ENCODE peak calls at places on chromosomes 12 and 14, in five cellular contexts. L, I, T, S and R are unnamed samples.

GRCh38 chr14:37116933-37117844 is 55.2 kb downstream of the SLC25A21 start:
- DNase-seq in L (no peak), I (no peak), T (no peak), S (no peak), R (peak; percentile 77)

GRCh38 chr14:32601908-32602307 is 272.8 kb downstream of the AKAP6 start:
- DNase-seq in L (no peak), I (no peak), T (no peak), S (no peak), R (no peak)

GRCh38 chr12:67111182-67111581 is 158.0 kb upstream of the CAND1 start:
- DNase-seq in L (no peak), I (peak; percentile 18), T (no peak), S (no peak), R (no peak)

GRCh38 chr12:54020587-54020969 is 7.7 kb upstream of the HOXC6 start:
- DNase-seq in L (no peak), I (no peak), T (no peak), S (no peak), R (peak; percentile 34)

GRCh38 chr12:110780448-110780847 is 37.8 kb upstream of the PPP1CC start:
- DNase-seq in L (no peak), I (no peak), T (no peak), S (no peak), R (no peak)

GRCh38 chr12:94405378-94406116 is 54.1 kb downstream of the CEP83 start:
- DNase-seq in L (no peak), I (no peak), T (no peak), S (no peak), R (no peak)

GRCh38 chr12:27814851-27815591 is 35.0 kb upstream of the MANSC4 start:
- DNase-seq in L (no peak), I (no peak), T (no peak), S (no peak), R (no peak)

GRCh38 chr12:6053541-6053940 is 70.9 kb downstream of the VWF start:
- DNase-seq in L (peak; percentile 51), I (peak; percentile 12), T (no peak), S (no peak), R (no peak)

GRCh38 chr14:75803768-75804167 is 142.7 kb downstream of the TTLL5 start:
- DNase-seq in L (no peak), I (no peak), T (no peak), S (no peak), R (peak; percentile 54)

GRCh38 chr12:42705863-42706262 is 116.3 kb upstream of the PRICKLE1 start:
- DNase-seq in L (peak; percentile 71), I (peak; percentile 62), T (no peak), S (peak; percentile 57), R (no peak)

GRCh38 chr12:128813883-128814282 is 9.9 kb downstream of the SLC15A4 start:
- DNase-seq in L (no peak), I (no peak), T (no peak), S (no peak), R (no peak)

GRCh38 chr14:22898302-22898894 is 15.4 kb downstream of the REM2 start:
- DNase-seq in L (no peak), I (no peak), T (no peak), S (no peak), R (no peak)

GRCh38 chr14:56154321-56154720 is 36.1 kb downstream of the PELI2 start:
- DNase-seq in L (no peak), I (no peak), T (no peak), S (no peak), R (no peak)

GRCh38 chr14:94360945-94361565 is 27.3 kb downstream of the SERPINA1 start:
- DNase-seq in L (no peak), I (no peak), T (no peak), S (no peak), R (no peak)

GRCh38 chr14:81416981-81417380 is 16.9 kb upstream of the STON2 start:
- DNase-seq in L (no peak), I (no peak), T (no peak), S (no peak), R (no peak)

GRCh38 chr12:110253176-110253575 is 27.9 kb upstream of the ATP2A2 start:
- DNase-seq in L (no peak), I (peak; percentile 23), T (no peak), S (peak; percentile 73), R (no peak)

GRCh38 chr14:35821546-35822411 is 4.4 kb upstream of the BRMS1L start:
- DNase-seq in L (no peak), I (peak; percentile 8), T (no peak), S (no peak), R (no peak)

GRCh38 chr12:113221997-113222729 is 899 bp downstream of the TPCN1 start:
- DNase-seq in L (peak; percentile 41), I (no peak), T (no peak), S (no peak), R (no peak)

GRCh38 chr14:89336338-89336737 is 80.7 kb downstream of the FOXN3 start:
- DNase-seq in L (no peak), I (no peak), T (no peak), S (no peak), R (no peak)

GRCh38 chr12:128817115-128818015 is 6.4 kb downstream of the SLC15A4 start:
- DNase-seq in L (peak; percentile 89), I (peak; percentile 69), T (no peak), S (peak; percentile 57), R (peak; percentile 63)

GRCh38 chr12:459050-459429 is 699 bp upstream of the B4GALNT3 start:
- DNase-seq in L (no peak), I (no peak), T (no peak), S (no peak), R (no peak)

GRCh38 chr12:51941011-51941561 is 10.4 kb upstream of the ACVR1B start:
- DNase-seq in L (no peak), I (no peak), T (no peak), S (peak; percentile 30), R (no peak)

GRCh38 chr12:57058454-57058853 is 8.5 kb upstream of the MYO1A start:
- DNase-seq in L (no peak), I (no peak), T (no peak), S (no peak), R (no peak)

GRCh38 chr14:73236157-73236556 is 1.1 kb upstream of the PAPLN start:
- DNase-seq in L (no peak), I (no peak), T (no peak), S (no peak), R (no peak)

GRCh38 chr12:92987846-92988621 is 58.9 kb upstream of the EEA1 start:
- DNase-seq in L (no peak), I (no peak), T (no peak), S (peak; percentile 25), R (no peak)

GRCh38 chr12:27622436-27623185 is 73.6 kb upstream of the REP15 start:
- DNase-seq in L (no peak), I (no peak), T (no peak), S (no peak), R (no peak)

GRCh38 chr12:13425766-13426165 is 229.2 kb downstream of the EMP1 start:
- DNase-seq in L (no peak), I (no peak), T (no peak), S (no peak), R (peak; percentile 58)

DNA sequence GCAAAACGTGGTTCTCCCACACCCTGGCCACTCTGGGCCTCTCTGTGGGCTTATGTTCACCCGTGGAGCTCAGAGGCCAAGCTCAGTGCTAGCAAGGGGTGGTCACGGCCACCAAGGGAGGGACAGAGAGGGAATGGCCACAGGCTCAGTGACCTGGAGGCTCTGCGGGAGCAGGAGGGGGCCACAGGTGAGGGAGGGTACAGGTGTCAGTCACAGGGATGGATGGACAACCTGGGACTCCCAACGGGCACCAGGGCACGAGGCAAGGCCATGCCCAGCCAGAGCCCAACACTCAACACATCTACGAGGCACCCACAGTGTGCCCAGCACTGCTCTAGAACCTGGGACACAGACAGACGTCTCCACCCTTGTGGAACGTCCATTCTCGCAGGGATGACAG is 11.3 kb downstream of the NCOR2 start:
- DNase-seq in L (peak; percentile 60), I (no peak), T (no peak), S (no peak), R (no peak)
- H3K4me1 ChIP-seq in L (peaks cover 72% of the 10 kb centered on the region), I (peaks cover 5% of the 10 kb centered on the region), T (peaks cover 18% of the 10 kb centered on the region), S (peaks cover 75% of the 10 kb centered on the region), R (peaks cover 2% of the 10 kb centered on the region)

DNA sequence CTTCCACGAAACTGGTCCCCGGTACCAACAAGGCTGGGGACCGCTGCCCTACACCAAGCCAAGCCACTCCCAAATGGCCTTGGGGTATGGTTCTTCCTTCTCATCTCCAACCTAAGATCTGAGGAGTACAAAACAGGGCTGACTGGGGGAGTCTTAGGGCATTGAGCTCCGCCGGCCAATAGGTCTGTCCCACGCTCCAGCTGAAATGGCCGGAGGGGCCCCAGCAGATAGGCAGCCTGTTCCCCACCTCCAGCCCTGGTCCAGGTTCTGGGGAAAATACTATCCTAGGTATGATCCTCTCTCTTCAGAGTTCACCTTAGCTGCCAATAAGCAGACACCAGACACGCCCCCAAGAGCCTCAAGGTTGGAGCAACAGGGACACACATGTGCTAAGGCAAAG is 90.2 kb downstream of the ACTN1 start:
- DNase-seq in L (no peak), I (no peak), T (no peak), S (no peak), R (no peak)
- H3K36me3 ChIP-seq in L (peaks cover 66% of the 10 kb centered on the region), I (no peaks in the 10 kb centered on the region), T (peaks cover 48% of the 10 kb centered on the region), S (peaks cover 19% of the 10 kb centered on the region), R (peaks cover 91% of the 10 kb centered on the region)

GRCh38 chr12:60191271-60191670 is 595.4 kb downstream of the SLC16A7 start:
- DNase-seq in L (no peak), I (no peak), T (no peak), S (no peak), R (peak; percentile 65)
- H3K4me1 ChIP-seq in L (no peaks in the 10 kb centered on the region), I (no peaks in the 10 kb centered on the region), T (no peaks in the 10 kb centered on the region), S (no peaks in the 10 kb centered on the region), R (no peaks in the 10 kb centered on the region)

DNA sequence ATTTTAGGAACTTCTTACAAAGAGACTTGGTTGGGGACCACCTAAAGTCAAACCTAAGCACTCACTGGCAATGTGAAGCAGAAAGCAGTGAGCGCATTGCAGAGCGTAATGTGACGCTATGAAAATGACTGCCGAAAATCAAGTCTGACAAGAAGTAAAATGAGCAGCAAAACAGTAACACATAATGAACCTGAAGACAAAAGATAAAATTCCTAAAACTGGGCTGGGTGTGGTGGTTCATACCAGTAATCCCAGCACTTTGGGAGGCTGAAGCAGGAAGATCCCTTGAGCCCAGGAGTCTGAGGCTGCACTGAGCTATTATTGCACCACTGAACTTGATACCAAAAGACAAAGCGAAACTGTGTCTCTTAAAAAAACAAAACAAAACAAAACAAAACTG is 16.5 kb downstream of the CORO1C start:
- DNase-seq in L (no peak), I (no peak), T (no peak), S (no peak), R (no peak)
- H3K36me3 ChIP-seq in L (no peaks in the 10 kb centered on the region), I (no peaks in the 10 kb centered on the region), T (no peaks in the 10 kb centered on the region), S (no peaks in the 10 kb centered on the region), R (peaks cover 30% of the 10 kb centered on the region)

DNA sequence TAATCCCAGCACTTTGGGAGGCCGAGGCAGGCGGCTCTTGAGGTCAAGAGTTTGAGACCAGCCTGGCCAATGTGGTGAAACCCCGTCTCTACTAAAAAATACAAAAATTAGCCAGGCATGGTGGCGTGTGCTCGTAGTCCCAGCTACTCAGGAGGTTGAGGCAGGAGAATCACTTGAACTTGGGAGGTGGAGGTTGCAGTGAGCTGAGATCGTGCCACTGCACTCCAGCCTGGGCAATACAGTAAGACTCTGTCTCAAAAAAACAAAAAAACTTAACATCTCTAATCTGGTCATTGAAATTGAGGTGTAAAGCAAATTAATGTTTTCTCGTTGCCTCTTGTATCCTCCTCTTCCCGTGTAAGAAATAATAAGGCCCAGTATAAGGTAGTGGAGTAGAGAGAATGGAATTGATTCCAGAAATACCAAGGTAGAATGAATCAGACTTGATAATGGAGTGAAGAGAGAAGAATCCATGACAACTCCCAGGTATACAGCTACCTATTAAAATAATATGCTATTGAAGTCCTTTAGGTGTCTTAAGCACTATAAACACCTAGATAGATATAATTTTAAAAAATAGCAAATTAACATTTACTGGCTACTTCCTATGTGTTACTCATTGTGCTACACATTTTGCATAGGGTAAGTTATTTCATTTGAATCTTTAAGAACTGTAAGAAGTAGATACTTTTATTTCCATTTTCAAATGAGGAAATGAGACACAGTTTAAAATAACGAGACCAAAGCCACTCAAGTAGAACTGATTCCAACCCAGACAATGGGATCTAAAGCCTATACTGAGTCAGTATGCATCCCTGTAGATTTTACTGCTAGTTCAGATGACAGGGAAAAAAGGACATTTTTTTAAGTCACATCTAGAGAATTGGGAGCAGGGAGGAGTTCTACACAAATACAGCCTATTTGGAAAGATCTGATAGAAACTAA is 23.2 kb downstream of the RAP1B start:
- DNase-seq in L (no peak), I (no peak), T (no peak), S (no peak), R (no peak)
- H3K4me1 ChIP-seq in L (peaks cover 98% of the 10 kb centered on the region), I (peaks cover 35% of the 10 kb centered on the region), T (peaks cover 85% of the 10 kb centered on the region), S (peaks cover 76% of the 10 kb centered on the region), R (peaks cover 18% of the 10 kb centered on the region)